ENCODE peak calls at places on chromosomes 13 and 19, in six cellular contexts. K is lower lobe of right lung, V is brain microvascular endothelial cell, B is IMR-90, S is astrocyte of the spinal cord, D is lower leg skin. E is an unnamed sample.

GRCh38 chr13:100751826-100752225 is 77.2 kb upstream of the TMTC4 start:
- DNase-seq in K (no peak), V (no peak), B (no peak), S (no peak), D (no peak), E (no peak)

GRCh38 chr19:48608798-48609263 is 2.3 kb downstream of the SPACA4 start:
- DNase-seq in K (no peak), V (peak), B (no peak), S (peak), D (no peak), E (peak)

GRCh38 chr19:38616265-38616664 is 1.5 kb downstream of the MAP4K1 start:
- DNase-seq in K (no peak), V (no peak), B (no peak), S (no peak), D (no peak), E (no peak)

GRCh38 chr13:35198821-35199220 is 256.8 kb downstream of the NBEA start:
- DNase-seq in K (no peak), V (no peak), B (no peak), S (no peak), D (no peak), E (no peak)

GRCh38 chr19:54429545-54430227 is 14.4 kb downstream of the TTYH1 start:
- DNase-seq in K (no peak), V (no peak), B (no peak), S (no peak), D (no peak), E (no peak)

GRCh38 chr13:27044837-27045570 is 126.6 kb downstream of the USP12 start:
- DNase-seq in K (no peak), V (no peak), B (no peak), S (peak), D (no peak), E (no peak)

GRCh38 chr19:33891773-33892172 is 95.1 kb downstream of the KCTD15 start:
- DNase-seq in K (no peak), V (no peak), B (no peak), S (no peak), D (no peak), E (no peak)

GRCh38 chr19:34173145-34173956 is 1.0 kb downstream of the LSM14A start:
- DNase-seq in K (peak), V (no peak), B (peak), S (no peak), D (peak), E (peak)

GRCh38 chr13:28530729-28531194 is 35.8 kb upstream of the FLT1 start:
- DNase-seq in K (no peak), V (no peak), B (no peak), S (peak), D (no peak), E (peak)

GRCh38 chr19:29893606-29894284 is 48.3 kb upstream of the URI1 start:
- DNase-seq in K (no peak), V (no peak), B (no peak), S (no peak), D (no peak), E (no peak)

GRCh38 chr19:55454787-55455243 is 6.6 kb downstream of the ISOC2 start:
- DNase-seq in K (no peak), V (no peak), B (peak), S (no peak), D (no peak), E (peak)

GRCh38 chr19:44615529-44616247 is 2.3 kb downstream of the IGSF23 start:
- DNase-seq in K (no peak), V (no peak), B (no peak), S (no peak), D (no peak), E (no peak)

GRCh38 chr13:100039740-100040139 is 49.2 kb upstream of the PCCA start:
- DNase-seq in K (no peak), V (peak), B (peak), S (peak), D (no peak), E (no peak)

GRCh38 chr13:72293206-72293605 is 426.2 kb upstream of the DACH1 start:
- DNase-seq in K (no peak), V (no peak), B (no peak), S (no peak), D (no peak), E (peak)

GRCh38 chr19:17337675-17338439 is 504 bp downstream of the GTPBP3 start:
- DNase-seq in K (no peak), V (no peak), B (no peak), S (no peak), D (no peak), E (no peak)

GRCh38 chr19:49570997-49571676 is 9.2 kb downstream of the NOSIP start:
- DNase-seq in K (no peak), V (no peak), B (no peak), S (no peak), D (no peak), E (no peak)

GRCh38 chr13:76014618-76015315 is 378.6 kb downstream of the LMO7 start:
- DNase-seq in K (no peak), V (peak), B (peak), S (peak), D (no peak), E (peak)

GRCh38 chr13:97979556-97979955 is 26.1 kb downstream of the IPO5 start:
- DNase-seq in K (no peak), V (no peak), B (no peak), S (no peak), D (no peak), E (no peak)

GRCh38 chr13:35086667-35087066 is 144.6 kb downstream of the NBEA start:
- DNase-seq in K (no peak), V (no peak), B (no peak), S (peak), D (no peak), E (peak)

GRCh38 chr19:19552811-19553210 is 14.7 kb downstream of the CILP2 start:
- DNase-seq in K (no peak), V (peak), B (no peak), S (no peak), D (no peak), E (no peak)
- TF ChIP-seq CTCF in K (peak), V (peak), B (peak), S (peak), D (no peak), E (peak)

DNA sequence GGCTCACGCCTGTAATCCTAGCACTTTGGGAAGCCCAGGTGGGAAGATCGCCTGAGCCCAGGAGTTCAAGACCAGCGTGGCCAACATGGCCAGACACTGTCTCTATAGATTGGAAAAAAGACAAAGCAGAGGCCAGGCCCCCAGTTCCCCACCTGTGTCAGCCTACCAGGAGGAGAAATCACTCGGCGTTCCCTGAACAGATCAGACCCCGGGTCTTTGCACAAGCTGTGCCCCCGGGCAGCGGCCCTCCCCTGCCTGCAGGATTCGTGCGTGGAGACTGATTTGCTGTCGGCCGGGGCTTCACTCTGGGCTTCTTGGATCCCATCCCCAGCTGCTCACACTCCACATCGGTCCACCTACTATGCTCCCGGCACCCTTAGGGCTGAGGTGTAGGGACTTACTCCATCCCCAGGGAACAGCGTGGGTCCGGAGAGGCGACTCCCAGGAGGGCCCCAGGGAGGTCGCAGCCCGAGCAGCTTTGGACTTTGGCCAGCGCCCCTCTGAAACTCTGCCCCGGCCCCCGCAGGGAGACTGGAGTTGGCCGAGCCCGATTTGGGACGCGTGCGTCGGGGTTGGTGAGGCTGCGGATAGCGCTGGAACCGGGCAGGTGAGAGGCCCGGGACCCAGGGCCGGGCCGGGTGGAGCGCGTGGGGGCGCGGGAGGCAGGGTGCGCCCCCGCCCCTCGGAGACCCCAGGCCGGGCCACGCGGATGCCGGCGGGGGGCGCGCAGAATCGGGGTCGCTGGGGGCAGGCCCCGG is 515 bp upstream of the EFNA2 start:
- DNase-seq in K (no peak), V (no peak), B (no peak), S (no peak), D (no peak), E (no peak)
- H3K4me3 ChIP-seq in K (no peak), V (no peak), B (no peak), S (no peak), D (no peak), E (no peak)

GRCh38 chr19:12333162-12334159 is at the start of gene ZNF563:
- DNase-seq in K (peak), V (peak), B (peak), S (peak), D (peak), E (peak)

GRCh38 chr19:12331211-12331941 is 2.1 kb downstream of the ZNF563 start:
- DNase-seq in K (no peak), V (no peak), B (no peak), S (no peak), D (no peak), E (no peak)

GRCh38 chr19:12325690-12326089 is 7.7 kb downstream of the ZNF563 start:
- DNase-seq in K (no peak), V (no peak), B (no peak), S (no peak), D (no peak), E (no peak)

GRCh38 chr19:12330340-12330739 is 3.1 kb downstream of the ZNF563 start:
- DNase-seq in K (no peak), V (no peak), B (no peak), S (no peak), D (no peak), E (no peak)
- TF ChIP-seq CTCF in K (no peak), V (no peak), B (no peak), S (no peak), D (no peak), E (no peak)

GRCh38 chr19:906480-906879 is 6.5 kb downstream of the R3HDM4 start:
- DNase-seq in K (no peak), V (no peak), B (no peak), S (no peak), D (no peak), E (no peak)
- H3K4me3 ChIP-seq in K (no peak), V (no peak), B (no peak), S (no peak), D (no peak), E (no peak)

GRCh38 chr19:7861619-7862412 is 12.4 kb downstream of the PRR36 start:
- DNase-seq in K (no peak), V (no peak), B (no peak), S (no peak), D (no peak), E (no peak)
- TF ChIP-seq CTCF in K (peak), V (no peak), B (no peak), S (peak), D (no peak), E (no peak)

GRCh38 chr13:51359352-51359751 is 19.9 kb downstream of the SERPINE3 start:
- DNase-seq in K (no peak), V (no peak), B (no peak), S (no peak), D (no peak), E (no peak)
- H3K4me3 ChIP-seq in K (no peak), V (no peak), B (no peak), S (no peak), D (no peak), E (no peak)

GRCh38 chr13:59861676-59862075 is 302.1 kb downstream of the DIAPH3 start:
- DNase-seq in K (no peak), V (no peak), B (no peak), S (no peak), D (no peak), E (no peak)

GRCh38 chr13:59856281-59856810 is 307.4 kb downstream of the DIAPH3 start:
- DNase-seq in K (no peak), V (no peak), B (no peak), S (no peak), D (no peak), E (no peak)
- TF ChIP-seq CTCF in K (no peak), V (no peak), B (no peak), S (no peak), D (no peak), E (no peak)

GRCh38 chr19:3402631-3403443 is 36.5 kb downstream of the NFIC start:
- DNase-seq in K (no peak), V (no peak), B (no peak), S (no peak), D (no peak), E (no peak)

GRCh38 chr19:3404324-3405260 is 38.2 kb downstream of the NFIC start:
- DNase-seq in K (peak), V (peak), B (peak), S (peak), D (peak), E (peak)

GRCh38 chr19:3406571-3407111 is 40.3 kb downstream of the NFIC start:
- DNase-seq in K (no peak), V (no peak), B (no peak), S (no peak), D (no peak), E (no peak)

GRCh38 chr19:3403489-3404323 is 37.3 kb downstream of the NFIC start:
- DNase-seq in K (peak), V (peak), B (peak), S (peak), D (peak), E (peak)

DNA sequence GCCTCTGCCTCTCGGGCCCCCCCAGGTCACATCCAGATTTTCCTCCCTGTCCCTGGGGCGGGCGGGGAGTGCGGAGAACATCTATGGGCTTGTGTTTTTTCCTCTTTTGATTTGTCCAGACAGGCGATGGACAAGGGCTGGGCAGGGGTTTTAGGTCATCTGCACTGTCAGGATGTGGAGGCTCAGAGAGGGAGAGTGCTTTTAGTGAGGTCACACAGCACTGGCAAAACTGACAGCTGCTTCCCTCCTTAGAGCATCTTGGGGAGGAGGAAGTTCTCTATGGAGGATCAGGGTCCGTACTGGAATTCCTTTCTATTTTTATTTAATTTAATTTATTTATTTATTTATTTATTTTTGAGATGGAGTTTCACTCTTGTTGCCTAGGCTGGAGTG is 38.9 kb downstream of the NFIC start:
- DNase-seq in K (no peak), V (no peak), B (no peak), S (no peak), D (no peak), E (no peak)
- H3K4me3 ChIP-seq in K (peak), V (no peak), B (no peak), S (no peak), D (no peak), E (no peak)

E was measured in fibroblast of mammary gland.